ENCODE peak calls at places on chromosomes 6 and 20, in six cellular contexts. N is NCI-H2171; T is amniotic epithelial cell; O is stimulated activated CD4-positive, alpha-beta T cell treated with anti-CD3 and anti-CD28 coated beads, Interleukin-2, amount 100 ng/mL, for 24 hours; L is effector CD4-positive, alpha-beta T cell; V is cardiac fibroblast. D is an unnamed sample.

GRCh38 chr6:7765575-7766325 is 39.9 kb downstream of the BMP6 start:
- DNase-seq in N (no peak), T (no peak), O (no peak), L (no peak), V (peak; percentile 55), D (no peak)

GRCh38 chr6:33414592-33415271 is 3.2 kb downstream of the CUTA start:
- DNase-seq in N (no peak), T (no peak), O (no peak), L (no peak), V (no peak), D (no peak)

GRCh38 chr6:127404594-127405178 is 54.5 kb downstream of the KIAA0408 start:
- DNase-seq in N (no peak), T (peak; percentile 8), O (no peak), L (no peak), V (no peak), D (no peak)

GRCh38 chr6:106084973-106085686 is 1.0 kb upstream of the PRDM1 start:
- DNase-seq in N (no peak), T (no peak), O (no peak), L (no peak), V (peak; percentile 73), D (peak; percentile 26)

GRCh38 chr6:37894585-37894984 is 75.1 kb downstream of the ZFAND3 start:
- DNase-seq in N (no peak), T (no peak), O (no peak), L (no peak), V (no peak), D (no peak)

GRCh38 chr6:108622601-108623335 is 62.1 kb downstream of the FOXO3 start:
- DNase-seq in N (no peak), T (peak; percentile 94), O (no peak), L (no peak), V (peak; percentile 95), D (peak; percentile 76)

GRCh38 chr6:15062311-15063252 is 183.3 kb upstream of the JARID2 start:
- DNase-seq in N (peak; percentile 91), T (peak; percentile 40), O (no peak), L (no peak), V (peak; percentile 89), D (peak; percentile 93)

GRCh38 chr20:58037631-58038030 is 190.8 kb downstream of the ANKRD60 start:
- DNase-seq in N (no peak), T (no peak), O (no peak), L (no peak), V (no peak), D (no peak)

GRCh38 chr6:41548098-41548840 is 2.1 kb downstream of the FOXP4 start:
- DNase-seq in N (no peak), T (no peak), O (peak; percentile 65), L (no peak), V (no peak), D (no peak)

GRCh38 chr6:85660181-85660611 is 17.5 kb upstream of the SYNCRIP start:
- DNase-seq in N (no peak), T (peak; percentile 96), O (no peak), L (no peak), V (peak; percentile 96), D (peak; percentile 93)

GRCh38 chr20:6863355-6863754 is 95.9 kb downstream of the BMP2 start:
- DNase-seq in N (no peak), T (no peak), O (no peak), L (no peak), V (no peak), D (no peak)

GRCh38 chr6:148401581-148401980 is 58.9 kb downstream of the SASH1 start:
- DNase-seq in N (no peak), T (no peak), O (no peak), L (no peak), V (no peak), D (no peak)

GRCh38 chr6:4299476-4299875 is 164.1 kb upstream of the ECI2 start:
- DNase-seq in N (no peak), T (peak; percentile 42), O (no peak), L (no peak), V (peak; percentile 34), D (peak; percentile 60)

GRCh38 chr6:52839124-52840055 is 1.2 kb downstream of the GSTA5 start:
- DNase-seq in N (peak; percentile 2), T (peak; percentile 60), O (peak; percentile 61), L (peak; percentile 25), V (peak; percentile 75), D (peak; percentile 85)

D was measured in Daoy.